ENCODE peak calls at places on chromosome 1, in ten cellular contexts. S is IMR-90, G is iPS DF 6.9, J is cardiac muscle cell, V is thoracic aorta, R is ovary, K is PC-3, O is mesendoderm, C is GM23338, Q is mucosa of descending colon. B is an unnamed sample.

GRCh38 chr1:1943834-1944570 is 24.9 kb upstream of the TMEM52 start:
- DNase-seq in S (no peak), G (no peak), J (peak; percentile 42), V (no peak), R (peak; percentile 45), K (peak; percentile 74), O (peak; percentile 70), C (peak; percentile 81), Q (peak; percentile 71), B (peak; percentile 76)

GRCh38 chr1:169099561-169099960 is 6.9 kb upstream of the ATP1B1 start:
- DNase-seq in S (no peak), G (no peak), J (no peak), V (no peak), R (no peak), K (peak; percentile 36), O (no peak), C (no peak), Q (no peak), B (no peak)

GRCh38 chr1:66533804-66534745 is at the start of gene SGIP1:
- DNase-seq in S (peak; percentile 88), G (no peak), J (peak; percentile 78), V (peak; percentile 27), R (peak; percentile 39), K (no peak), O (peak; percentile 90), C (peak; percentile 84), Q (peak; percentile 34), B (peak; percentile 67)

GRCh38 chr1:197876894-197877293 is 25.5 kb upstream of the C1orf53 start:
- DNase-seq in S (no peak), G (no peak), J (no peak), V (no peak), R (no peak), K (no peak), O (no peak), C (no peak), Q (no peak), B (no peak)

GRCh38 chr1:6249732-6250689 is 6.0 kb downstream of the HES3 start:
- DNase-seq in S (no peak), G (no peak), J (no peak), V (no peak), R (peak; percentile 37), K (no peak), O (no peak), C (peak; percentile 71), Q (no peak), B (peak; percentile 49)

GRCh38 chr1:205811660-205812059 is 1.3 kb downstream of the SLC41A1 start:
- DNase-seq in S (no peak), G (no peak), J (peak; percentile 34), V (no peak), R (no peak), K (no peak), O (no peak), C (no peak), Q (no peak), B (peak; percentile 77)

GRCh38 chr1:200364831-200365230 is 45.0 kb downstream of the ZNF281 start:
- DNase-seq in S (peak; percentile 61), G (peak; percentile 52), J (no peak), V (no peak), R (no peak), K (peak; percentile 83), O (peak; percentile 78), C (peak; percentile 89), Q (no peak), B (no peak)

GRCh38 chr1:18495635-18496034 is 14.9 kb downstream of the KLHDC7A start:
- DNase-seq in S (no peak), G (no peak), J (no peak), V (no peak), R (no peak), K (no peak), O (no peak), C (no peak), Q (no peak), B (no peak)

DNA sequence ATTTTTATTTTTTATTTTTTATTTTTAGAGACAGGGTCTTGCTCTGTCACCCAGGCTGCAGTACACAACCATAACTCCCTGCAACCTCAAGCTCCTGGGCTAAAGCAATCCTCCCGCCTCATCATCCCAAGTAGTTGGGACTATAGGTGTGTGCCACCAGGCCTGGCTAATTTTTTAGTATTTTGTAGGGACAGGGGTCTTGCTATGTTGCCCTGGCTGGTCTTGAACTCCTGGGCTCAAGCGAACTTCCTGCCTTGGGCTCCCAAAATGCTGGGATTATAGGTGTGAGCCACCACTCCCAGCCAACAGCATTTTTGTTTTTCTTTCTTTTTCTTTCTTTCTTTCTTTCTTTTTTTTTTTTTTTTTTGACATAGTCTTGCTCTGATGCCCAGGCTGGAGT is 14.1 kb downstream of the PLEKHM2 start:
- DNase-seq in S (no peak), G (no peak), J (no peak), V (no peak), R (no peak), K (no peak), O (no peak), C (no peak), Q (no peak), B (no peak)
- H3K4me1 ChIP-seq in S (peaks cover 6% of the 10 kb centered on the region), G (no peaks in the 10 kb centered on the region), J (peaks cover 11% of the 10 kb centered on the region), V (peaks cover 29% of the 10 kb centered on the region), R (peaks cover 7% of the 10 kb centered on the region), K (no peaks in the 10 kb centered on the region), O (no peaks in the 10 kb centered on the region), C (no peaks in the 10 kb centered on the region), Q (no peaks in the 10 kb centered on the region), B (peaks cover 42% of the 10 kb centered on the region)

GRCh38 chr1:24166988-24167387 is 20.1 kb downstream of the IFNLR1 start:
- DNase-seq in S (no peak), G (no peak), J (no peak), V (no peak), R (no peak), K (no peak), O (no peak), C (no peak), Q (no peak), B (no peak)

GRCh38 chr1:24165500-24165899 is 21.6 kb downstream of the IFNLR1 start:
- DNase-seq in S (no peak), G (no peak), J (no peak), V (no peak), R (no peak), K (no peak), O (no peak), C (no peak), Q (no peak), B (no peak)

GRCh38 chr1:24172598-24172997 is 14.5 kb downstream of the IFNLR1 start:
- DNase-seq in S (no peak), G (no peak), J (no peak), V (no peak), R (no peak), K (no peak), O (no peak), C (no peak), Q (no peak), B (no peak)

GRCh38 chr1:24168246-24168645 is 18.8 kb downstream of the IFNLR1 start:
- DNase-seq in S (no peak), G (no peak), J (no peak), V (no peak), R (no peak), K (no peak), O (no peak), C (no peak), Q (no peak), B (no peak)

DNA sequence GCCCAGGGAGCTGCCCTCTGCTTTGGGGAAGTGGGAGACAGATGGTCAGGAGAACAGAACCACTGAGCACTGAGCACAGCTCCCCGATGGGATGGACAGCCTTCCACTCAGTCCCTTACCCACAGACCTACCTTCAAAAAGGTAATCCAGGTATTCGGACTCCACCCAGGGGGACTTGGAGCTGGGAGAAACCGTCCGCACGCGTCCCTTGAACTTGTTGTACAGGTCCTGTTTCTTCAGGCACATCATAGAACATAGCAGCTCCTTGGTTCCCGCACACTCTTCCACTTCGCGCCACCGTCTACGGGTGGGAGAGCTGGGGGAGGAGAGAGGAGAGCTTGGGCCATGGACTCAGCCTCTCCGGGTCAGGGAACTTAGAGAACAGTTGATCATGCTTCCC is 17.8 kb downstream of the IFNLR1 start:
- DNase-seq in S (no peak), G (no peak), J (no peak), V (no peak), R (no peak), K (no peak), O (no peak), C (no peak), Q (no peak), B (no peak)
- H3K4me1 ChIP-seq in S (no peaks in the 10 kb centered on the region), G (no peaks in the 10 kb centered on the region), J (no peaks in the 10 kb centered on the region), V (no peaks in the 10 kb centered on the region), R (no peaks in the 10 kb centered on the region), K (no peaks in the 10 kb centered on the region), O (no peaks in the 10 kb centered on the region), C (no peaks in the 10 kb centered on the region), Q (no peaks in the 10 kb centered on the region), B (peaks cover 8% of the 10 kb centered on the region)

DNA sequence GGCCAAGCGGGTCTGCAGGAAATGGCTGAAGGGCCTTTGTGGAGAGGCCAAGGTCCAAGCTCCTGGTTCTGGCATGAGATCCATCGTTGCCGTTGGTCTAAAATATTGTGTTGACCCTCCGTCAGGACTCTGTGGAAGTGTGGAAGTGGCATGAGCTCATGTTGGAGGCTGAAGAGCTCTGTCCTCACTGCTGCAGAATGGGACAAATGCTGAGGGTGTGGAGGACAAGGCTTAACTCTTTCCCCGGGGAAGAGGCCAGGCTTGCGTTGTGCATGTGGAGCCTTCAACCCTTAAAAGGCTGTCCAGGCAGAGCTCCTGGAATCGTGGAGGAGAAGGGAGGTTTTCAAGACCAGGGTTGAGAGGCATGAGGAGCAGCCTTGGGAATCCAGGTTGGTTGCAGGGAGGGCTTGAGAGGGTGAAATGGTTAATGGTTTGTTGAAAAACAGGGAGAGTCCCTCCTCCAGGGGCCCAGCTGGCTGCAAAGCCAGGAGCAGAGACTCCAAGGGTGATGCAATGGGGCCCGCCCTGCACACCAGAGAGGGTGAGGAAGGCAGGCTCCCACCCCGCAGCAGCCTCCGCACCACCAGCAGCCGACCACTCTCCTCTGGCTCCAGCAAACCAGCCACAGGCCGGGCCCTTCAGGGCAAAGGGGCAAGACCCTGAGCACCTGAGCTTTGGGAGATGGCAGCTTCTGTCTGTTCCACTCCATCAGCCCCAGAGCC is 6.7 kb upstream of the AHCYL1 start:
- DNase-seq in S (no peak), G (no peak), J (peak; percentile 69), V (no peak), R (no peak), K (no peak), O (no peak), C (no peak), Q (no peak), B (peak; percentile 70)
- H3K4me1 ChIP-seq in S (peaks cover 27% of the 10 kb centered on the region), G (no peaks in the 10 kb centered on the region), J (no peaks in the 10 kb centered on the region), V (peaks cover 3% of the 10 kb centered on the region), R (peaks cover 5% of the 10 kb centered on the region), K (peaks cover 42% of the 10 kb centered on the region), O (no peaks in the 10 kb centered on the region), C (no peaks in the 10 kb centered on the region), Q (peaks cover 14% of the 10 kb centered on the region), B (peaks cover 26% of the 10 kb centered on the region)

GRCh38 chr1:24186711-24186992 is 437 bp downstream of the IFNLR1 start:
- DNase-seq in S (no peak), G (no peak), J (no peak), V (no peak), R (no peak), K (no peak), O (no peak), C (no peak), Q (no peak), B (no peak)

GRCh38 chr1:24190970-24191570 is 4.0 kb upstream of the IFNLR1 start:
- DNase-seq in S (no peak), G (no peak), J (no peak), V (no peak), R (no peak), K (no peak), O (no peak), C (no peak), Q (no peak), B (no peak)

GRCh38 chr1:24191860-24192259 is 4.8 kb upstream of the IFNLR1 start:
- DNase-seq in S (peak; percentile 66), G (no peak), J (peak; percentile 44), V (no peak), R (no peak), K (peak; percentile 88), O (no peak), C (no peak), Q (no peak), B (no peak)

GRCh38 chr1:24186993-24187790 is at the start of gene IFNLR1:
- DNase-seq in S (no peak), G (no peak), J (peak; percentile 26), V (no peak), R (peak; percentile 58), K (peak; percentile 74), O (peak; percentile 72), C (peak; percentile 90), Q (peak; percentile 86), B (peak; percentile 41)

DNA sequence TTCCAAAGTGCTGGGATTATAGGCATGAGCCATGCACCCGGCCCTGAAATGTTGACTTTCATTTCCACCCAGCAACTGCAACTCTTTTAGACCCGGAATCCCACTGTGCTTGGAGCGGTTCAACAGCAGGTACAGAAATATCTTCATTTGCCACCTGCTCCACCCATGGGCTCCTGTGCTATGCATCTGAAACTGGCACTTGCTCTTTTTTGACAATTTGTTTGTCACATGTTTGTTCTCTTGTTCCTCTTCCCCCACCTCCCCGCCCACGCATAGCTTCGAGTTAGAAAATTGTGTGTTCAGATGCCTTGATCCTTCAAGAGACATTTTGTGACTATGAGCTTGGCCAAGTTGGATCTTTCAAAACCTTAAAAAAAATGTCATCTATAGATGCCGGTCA is 2.4 kb upstream of the IFNLR1 start:
- DNase-seq in S (no peak), G (no peak), J (no peak), V (no peak), R (no peak), K (no peak), O (no peak), C (no peak), Q (no peak), B (no peak)
- H3K4me1 ChIP-seq in S (peaks cover 4% of the 10 kb centered on the region), G (peaks cover 3% of the 10 kb centered on the region), J (no peaks in the 10 kb centered on the region), V (peaks cover 3% of the 10 kb centered on the region), R (no peaks in the 10 kb centered on the region), K (peaks cover 55% of the 10 kb centered on the region), O (no peaks in the 10 kb centered on the region), C (peaks cover 12% of the 10 kb centered on the region), Q (peaks cover 15% of the 10 kb centered on the region), B (peaks cover 7% of the 10 kb centered on the region)